ENCODE peak calls at places on chromosomes 5 and 9, in eight cellular contexts. K, R, Q, H, D, M, C and L are unnamed samples.

GRCh38 chr9:18480649-18481048 is 6.7 kb downstream of the ADAMTSL1 start:
- DNase-seq in K (no peak), R (peak), Q (no peak), H (no peak), D (no peak), M (no peak), C (peak), L (no peak)

GRCh38 chr5:2748180-2748840 is 3.2 kb downstream of the IRX2 start:
- DNase-seq in K (no peak), R (no peak), Q (no peak), H (no peak), D (no peak), M (no peak), C (no peak), L (no peak)

GRCh38 chr9:96204853-96205252 is 97.1 kb downstream of the HSD17B3 start:
- DNase-seq in K (no peak), R (no peak), Q (no peak), H (no peak), D (no peak), M (no peak), C (no peak), L (no peak)

GRCh38 chr5:111976705-111977104 is 219.7 kb upstream of the NREP start:
- DNase-seq in K (no peak), R (peak), Q (no peak), H (no peak), D (no peak), M (no peak), C (peak), L (no peak)

GRCh38 chr5:3034881-3035280 is 283.4 kb upstream of the IRX2 start:
- DNase-seq in K (no peak), R (no peak), Q (no peak), H (no peak), D (no peak), M (no peak), C (no peak), L (no peak)

GRCh38 chr5:40052812-40053211 is 626.9 kb upstream of the PTGER4 start:
- DNase-seq in K (no peak), R (peak), Q (no peak), H (no peak), D (no peak), M (no peak), C (peak), L (no peak)

GRCh38 chr5:59905217-59905616 is 11.7 kb upstream of the PDE4D start:
- DNase-seq in K (no peak), R (no peak), Q (no peak), H (no peak), D (no peak), M (no peak), C (no peak), L (no peak)

GRCh38 chr5:34582364-34582763 is 73.8 kb upstream of the RAI14 start:
- DNase-seq in K (no peak), R (no peak), Q (no peak), H (no peak), D (no peak), M (no peak), C (no peak), L (no peak)

GRCh38 chr5:179293276-179293675 is 52.0 kb downstream of the ADAMTS2 start:
- DNase-seq in K (no peak), R (no peak), Q (no peak), H (no peak), D (peak), M (no peak), C (no peak), L (peak)

GRCh38 chr5:146048994-146049703 is 56.2 kb downstream of the PLAC8L1 start:
- DNase-seq in K (peak), R (peak), Q (peak), H (peak), D (no peak), M (peak), C (peak), L (no peak)

GRCh38 chr9:99549441-99549840 is 272.2 kb upstream of the NR4A3 start:
- DNase-seq in K (no peak), R (no peak), Q (no peak), H (no peak), D (no peak), M (no peak), C (peak), L (no peak)

GRCh38 chr9:135887585-135888050 is 19.7 kb downstream of the CAMSAP1 start:
- DNase-seq in K (no peak), R (no peak), Q (peak), H (no peak), D (no peak), M (peak), C (no peak), L (no peak)

GRCh38 chr9:133374612-133375115 is 1.2 kb downstream of the SURF4 start:
- DNase-seq in K (no peak), R (peak), Q (no peak), H (no peak), D (no peak), M (no peak), C (peak), L (no peak)

GRCh38 chr5:40685191-40685590 is 5.5 kb downstream of the PTGER4 start:
- DNase-seq in K (no peak), R (no peak), Q (no peak), H (no peak), D (no peak), M (no peak), C (no peak), L (no peak)

DNA sequence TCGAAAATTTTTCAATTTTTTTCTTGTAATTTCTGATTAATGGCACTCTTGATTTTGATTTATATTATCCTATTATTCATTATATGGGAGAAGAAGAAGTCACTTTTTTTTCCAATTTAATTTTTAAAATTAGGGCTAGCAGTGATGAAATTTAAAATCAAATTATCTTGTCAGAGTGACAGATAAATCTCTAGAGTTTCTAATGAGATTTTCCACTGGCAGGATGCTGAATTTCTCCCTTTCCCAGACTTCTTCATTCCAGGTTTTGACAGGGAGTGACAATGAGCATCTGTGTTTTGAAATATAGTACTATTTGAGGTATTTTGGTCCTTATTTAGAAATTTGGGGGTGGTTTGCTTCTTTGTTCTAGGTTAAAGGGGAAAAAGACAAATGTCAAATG is 2274.1 kb downstream of the MAT2B start:
- DNase-seq in K (no peak), R (no peak), Q (no peak), H (no peak), D (no peak), M (no peak), C (no peak), L (no peak)
- H3K4me3 ChIP-seq in K (no peak), R (no peak), Q (no peak), H (no peak), D (no peak), M (no peak), C (no peak), L (no peak)

DNA sequence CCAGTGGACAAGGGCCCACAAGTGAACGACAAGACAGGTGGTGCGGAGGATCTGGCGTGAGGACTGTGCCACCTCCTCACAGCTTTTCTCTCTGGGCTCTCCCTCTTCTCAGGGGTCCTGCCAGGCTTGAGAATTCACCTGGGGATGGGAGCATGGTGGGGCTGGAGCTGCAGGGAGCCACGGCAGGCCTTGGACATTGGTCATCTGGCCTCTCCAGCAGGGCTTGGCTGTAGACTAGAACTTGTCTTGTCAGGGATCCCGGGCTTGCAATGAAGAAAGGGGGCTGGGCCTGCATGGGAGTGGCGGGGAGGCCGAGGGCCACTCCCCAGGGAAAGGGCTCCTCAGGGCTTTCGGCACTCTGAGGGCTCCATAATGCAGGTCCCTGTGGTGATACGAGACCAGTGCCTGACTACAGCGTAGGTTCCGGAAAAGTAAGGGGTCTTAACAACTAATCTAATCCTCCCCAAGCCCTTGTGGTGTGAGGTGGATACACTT is 126.7 kb downstream of the MACROH2A1 start:
- DNase-seq in K (no peak), R (no peak), Q (no peak), H (no peak), D (no peak), M (no peak), C (no peak), L (no peak)
- TF ChIP-seq CTCF in K (no peak), R (no peak), Q (no peak), H (no peak), D (no peak), M (no peak), C (no peak), L (no peak)

GRCh38 chr9:94952553-94953373 is 226.3 kb downstream of the AOPEP start:
- DNase-seq in K (no peak), R (peak), Q (no peak), H (no peak), D (no peak), M (no peak), C (no peak), L (no peak)
- H3K4me3 ChIP-seq in K (no peak), R (no peak), Q (no peak), H (no peak), D (no peak), M (no peak), C (no peak), L (no peak)

DNA sequence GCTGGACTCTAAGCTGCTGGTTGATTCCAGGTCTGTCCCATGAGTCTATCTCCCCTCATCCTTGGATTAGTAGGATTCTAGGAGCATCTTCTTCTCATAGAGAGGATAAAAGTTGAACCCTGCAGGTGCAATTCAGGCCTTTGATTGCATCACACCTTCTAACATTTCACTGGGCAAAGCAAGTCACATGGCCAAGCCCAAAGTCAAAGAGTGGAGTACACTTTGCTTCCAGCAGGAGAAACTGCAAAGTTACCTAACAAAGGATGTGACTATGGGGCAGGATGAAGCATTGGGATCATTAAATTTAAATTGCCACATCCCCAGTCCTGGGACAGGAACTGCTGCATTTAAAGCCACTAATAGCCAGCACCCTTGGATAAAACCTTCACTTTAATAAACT is 51.0 kb upstream of the EGFLAM start:
- DNase-seq in K (no peak), R (no peak), Q (no peak), H (peak), D (no peak), M (no peak), C (no peak), L (no peak)
- TF ChIP-seq CTCF in K (no peak), R (no peak), Q (no peak), H (peak), D (no peak), M (no peak), C (no peak), L (no peak)

GRCh38 chr5:180350711-180351110 is 2.4 kb downstream of the GFPT2 start:
- DNase-seq in K (no peak), R (no peak), Q (no peak), H (no peak), D (no peak), M (no peak), C (no peak), L (no peak)

GRCh38 chr5:180349391-180349790 is 3.7 kb downstream of the GFPT2 start:
- DNase-seq in K (no peak), R (no peak), Q (no peak), H (no peak), D (no peak), M (no peak), C (no peak), L (no peak)

GRCh38 chr5:180352116-180352975 is 790 bp downstream of the GFPT2 start:
- DNase-seq in K (no peak), R (peak), Q (peak), H (no peak), D (no peak), M (no peak), C (no peak), L (no peak)

GRCh38 chr5:180348316-180348715 is 4.8 kb downstream of the GFPT2 start:
- DNase-seq in K (no peak), R (no peak), Q (no peak), H (no peak), D (no peak), M (no peak), C (no peak), L (no peak)

DNA sequence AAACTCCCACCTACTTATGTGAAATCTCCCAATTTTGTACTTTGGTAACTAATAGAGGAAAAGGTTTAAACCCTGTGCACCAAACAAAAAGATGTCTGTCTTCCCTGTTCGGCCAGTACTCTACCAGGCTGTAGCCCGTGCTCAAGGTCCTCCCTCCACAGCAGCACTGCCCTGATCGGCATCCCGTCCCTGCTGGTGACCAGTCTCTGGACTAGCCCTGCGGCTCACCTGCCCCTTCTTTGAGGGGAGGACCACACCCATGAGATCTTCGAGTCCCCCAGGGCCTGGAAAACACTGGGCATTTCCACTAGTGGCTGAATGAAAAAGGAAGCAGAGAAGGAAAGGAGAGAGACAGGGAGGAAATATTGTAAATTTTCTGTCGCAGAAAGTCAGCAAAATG is 2.8 kb downstream of the GFPT2 start:
- DNase-seq in K (no peak), R (no peak), Q (no peak), H (no peak), D (no peak), M (no peak), C (no peak), L (no peak)
- H3K4me3 ChIP-seq in K (no peak), R (peak), Q (no peak), H (no peak), D (no peak), M (no peak), C (no peak), L (no peak)

DNA sequence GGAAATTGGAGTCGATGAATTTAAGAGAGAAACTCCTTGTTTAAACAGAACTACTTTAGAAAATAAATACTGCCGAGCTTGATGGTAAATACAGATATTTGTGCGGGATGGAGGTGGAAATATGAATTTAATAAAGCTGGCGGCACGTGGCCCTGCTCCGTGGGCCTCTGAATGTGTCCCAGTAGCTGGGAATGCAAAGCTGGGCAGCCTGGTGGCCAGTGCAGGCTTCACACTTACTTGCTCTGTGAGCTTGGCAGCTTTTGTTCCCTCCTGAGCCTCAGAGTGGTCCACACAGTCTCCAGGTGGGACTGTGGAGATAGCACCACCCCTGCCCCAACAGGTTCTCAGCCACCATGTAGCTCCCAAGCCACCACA is 45.9 kb downstream of the BARX1 start:
- DNase-seq in K (no peak), R (no peak), Q (no peak), H (no peak), D (peak), M (no peak), C (no peak), L (no peak)
- TF ChIP-seq CTCF in K (no peak), R (no peak), Q (no peak), H (no peak), D (no peak), M (no peak), C (no peak), L (no peak)

GRCh38 chr5:42989198-42989597 is 50.9 kb downstream of the ANXA2R start:
- DNase-seq in K (no peak), R (no peak), Q (no peak), H (no peak), D (no peak), M (no peak), C (no peak), L (no peak)
- H3K4me3 ChIP-seq in K (no peak), R (no peak), Q (no peak), H (no peak), D (no peak), M (no peak), C (peak), L (no peak)

GRCh38 chr5:81855576-81855975 is 104.7 kb upstream of the SSBP2 start:
- DNase-seq in K (no peak), R (peak), Q (no peak), H (no peak), D (no peak), M (no peak), C (no peak), L (no peak)

GRCh38 chr5:81853005-81853357 is 102.1 kb upstream of the SSBP2 start:
- DNase-seq in K (no peak), R (no peak), Q (no peak), H (no peak), D (no peak), M (no peak), C (no peak), L (no peak)

GRCh38 chr5:81854915-81855314 is 104.0 kb upstream of the SSBP2 start:
- DNase-seq in K (no peak), R (peak), Q (no peak), H (no peak), D (no peak), M (no peak), C (no peak), L (no peak)

GRCh38 chr5:81852277-81853004 is 101.5 kb upstream of the SSBP2 start:
- DNase-seq in K (peak), R (peak), Q (peak), H (peak), D (no peak), M (no peak), C (peak), L (peak)

GRCh38 chr5:81854485-81854884 is 103.6 kb upstream of the SSBP2 start:
- DNase-seq in K (no peak), R (no peak), Q (no peak), H (no peak), D (no peak), M (no peak), C (no peak), L (no peak)
- TF ChIP-seq CTCF in K (no peak), R (peak), Q (peak), H (peak), D (peak), M (no peak), C (peak), L (peak)

GRCh38 chr5:141507387-141508091 is 18.7 kb downstream of the PCDHGC5 start:
- DNase-seq in K (peak), R (peak), Q (peak), H (no peak), D (no peak), M (no peak), C (peak), L (no peak)

GRCh38 chr5:141508808-141509611 is 20.1 kb downstream of the PCDHGC5 start:
- DNase-seq in K (peak), R (peak), Q (peak), H (no peak), D (no peak), M (no peak), C (peak), L (no peak)

GRCh38 chr5:141510160-141510559 is 21.3 kb downstream of the PCDHGC5 start:
- DNase-seq in K (no peak), R (no peak), Q (no peak), H (no peak), D (no peak), M (no peak), C (no peak), L (no peak)

GRCh38 chr5:141506381-141507155 is 17.7 kb downstream of the PCDHGC5 start:
- DNase-seq in K (no peak), R (no peak), Q (no peak), H (no peak), D (no peak), M (no peak), C (no peak), L (no peak)

DNA sequence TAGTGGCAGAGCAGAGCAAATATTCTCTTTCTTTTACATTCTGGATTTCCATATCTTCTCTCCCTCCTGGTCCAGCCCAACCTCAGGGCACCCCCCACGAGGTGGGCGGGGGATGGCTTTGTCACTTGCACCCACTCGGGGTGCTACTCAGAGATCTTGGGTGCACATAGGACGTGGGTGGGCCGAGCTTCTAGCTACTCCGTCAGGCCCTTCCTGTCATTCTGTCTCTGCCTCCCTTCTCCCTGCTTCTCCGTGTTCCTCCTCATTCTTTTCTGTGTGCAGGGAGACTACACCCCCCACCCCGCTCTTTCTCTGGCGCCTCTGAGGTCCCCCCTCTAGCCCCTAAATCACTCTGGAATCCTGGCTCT is 19.5 kb downstream of the PCDHGC5 start:
- DNase-seq in K (no peak), R (peak), Q (no peak), H (no peak), D (no peak), M (no peak), C (no peak), L (no peak)
- H3K4me3 ChIP-seq in K (peak), R (peak), Q (peak), H (no peak), D (no peak), M (peak), C (peak), L (peak)